ENCODE peak calls at places on chromosomes 5 and 9, in nine cellular contexts. U is activated B cell treated with CpG ODN at 0.5 μM for 24 hours; M is NCI-H1105 treated with DMSO at 0.1 percent for 48 hours; X is fibroblast of mammary gland; E is myocyte; F is Peyer's patch; O is activated T-helper 1 cell treated with anti-CD3 and anti-CD28 coated beads, Interleukin-2, amount 50 U/mL, for 16 hours; S is stimulated activated CD4-positive, alpha-beta T cell treated with anti-CD3 and anti-CD28 coated beads, Interleukin-15, amount 100 ng/mL, for 1 hour; A is HuH-7. Q is an unnamed sample.
A peak's percentile ranks its signal among the peaks of the same experiment; 100 is the strongest.

GRCh38 chr9:124000784-124001444 is 10.7 kb upstream of the LHX2 start:
- DNase-seq in U (no peak), M (no peak), X (no peak), E (no peak), F (no peak), O (no peak), S (no peak), A (no peak), Q (no peak)

GRCh38 chr9:131981116-131981847 is 98.4 kb downstream of the MED27 start:
- DNase-seq in U (no peak), M (no peak), X (peak; percentile 21), E (no peak), F (no peak), O (no peak), S (no peak), A (no peak), Q (no peak)

GRCh38 chr5:144429405-144429804 is 258.7 kb downstream of the KCTD16 start:
- DNase-seq in U (no peak), M (no peak), X (no peak), E (no peak), F (no peak), O (no peak), S (no peak), A (no peak), Q (no peak)

GRCh38 chr9:88697764-88698436 is 162.9 kb downstream of the NXNL2 start:
- DNase-seq in U (no peak), M (no peak), X (no peak), E (no peak), F (no peak), O (no peak), S (no peak), A (no peak), Q (no peak)

GRCh38 chr9:93633492-93634221 is 57.3 kb downstream of the PHF2 start:
- DNase-seq in U (no peak), M (no peak), X (no peak), E (no peak), F (peak; percentile 43), O (no peak), S (no peak), A (no peak), Q (no peak)

GRCh38 chr9:119453980-119454379 is 84.7 kb upstream of the BRINP1 start:
- DNase-seq in U (no peak), M (no peak), X (peak; percentile 30), E (no peak), F (no peak), O (no peak), S (no peak), A (no peak), Q (no peak)

GRCh38 chr5:115962565-115963402 is 509 bp downstream of the LVRN start:
- DNase-seq in U (peak; percentile 22), M (no peak), X (no peak), E (no peak), F (peak; percentile 46), O (no peak), S (no peak), A (peak; percentile 45), Q (no peak)

GRCh38 chr5:122099060-122099790 is 21.2 kb upstream of the LOX start:
- DNase-seq in U (no peak), M (no peak), X (peak; percentile 86), E (peak; percentile 38), F (no peak), O (no peak), S (no peak), A (no peak), Q (no peak)

GRCh38 chr9:101486693-101487442 is 46.8 kb upstream of the RNF20 start:
- DNase-seq in U (no peak), M (peak; percentile 75), X (peak; percentile 36), E (peak; percentile 71), F (peak; percentile 64), O (no peak), S (no peak), A (peak; percentile 51), Q (no peak)

GRCh38 chr5:179301796-179302195 is 43.5 kb downstream of the ADAMTS2 start:
- DNase-seq in U (no peak), M (no peak), X (peak; percentile 48), E (no peak), F (no peak), O (no peak), S (no peak), A (no peak), Q (no peak)

GRCh38 chr9:99051851-99052250 is 53.1 kb upstream of the TGFBR1 start:
- DNase-seq in U (no peak), M (no peak), X (no peak), E (no peak), F (no peak), O (no peak), S (no peak), A (no peak), Q (no peak)

GRCh38 chr5:362978-363765 is 41.7 kb downstream of the AHRR start:
- DNase-seq in U (no peak), M (no peak), X (no peak), E (no peak), F (no peak), O (no peak), S (no peak), A (no peak), Q (no peak)

GRCh38 chr5:135491552-135492318 is 39.6 kb upstream of the TIFAB start:
- DNase-seq in U (no peak), M (peak; percentile 83), X (no peak), E (no peak), F (no peak), O (no peak), S (no peak), A (peak; percentile 52), Q (peak; percentile 87)

GRCh38 chr9:33817327-33818166 is 587 bp downstream of the UBE2R2 start:
- DNase-seq in U (peak; percentile 68), M (peak; percentile 44), X (peak; percentile 70), E (peak; percentile 72), F (peak; percentile 67), O (peak; percentile 16), S (peak; percentile 17), A (peak; percentile 56), Q (peak; percentile 57)

GRCh38 chr9:35044071-35044470 is 28.4 kb downstream of the VCP start:
- DNase-seq in U (no peak), M (no peak), X (no peak), E (no peak), F (no peak), O (no peak), S (no peak), A (no peak), Q (no peak)

GRCh38 chr9:107782789-107783188 is 293.2 kb upstream of the KLF4 start:
- DNase-seq in U (no peak), M (no peak), X (no peak), E (no peak), F (no peak), O (no peak), S (no peak), A (no peak), Q (no peak)

GRCh38 chr5:147391781-147392180 is 118.1 kb downstream of the DPYSL3 start:
- DNase-seq in U (no peak), M (no peak), X (peak; percentile 96), E (peak; percentile 79), F (peak; percentile 53), O (no peak), S (no peak), A (peak; percentile 38), Q (no peak)

GRCh38 chr5:1007681-1008450 is 736 bp upstream of the NKD2 start:
- DNase-seq in U (no peak), M (no peak), X (no peak), E (no peak), F (peak; percentile 43), O (no peak), S (no peak), A (no peak), Q (no peak)

GRCh38 chr5:165108809-165109208 is 1603.4 kb downstream of the MAT2B start:
- DNase-seq in U (no peak), M (no peak), X (no peak), E (no peak), F (no peak), O (no peak), S (no peak), A (no peak), Q (no peak)

GRCh38 chr5:124894541-124894940 is 148.1 kb upstream of the ZNF608 start:
- DNase-seq in U (no peak), M (no peak), X (no peak), E (no peak), F (no peak), O (no peak), S (no peak), A (no peak), Q (no peak)

GRCh38 chr9:122005597-122005996 is 87.5 kb downstream of the TTLL11 start:
- DNase-seq in U (no peak), M (no peak), X (no peak), E (no peak), F (no peak), O (no peak), S (no peak), A (peak; percentile 46), Q (no peak)

GRCh38 chr5:134127376-134127861 is 12.9 kb downstream of the TCF7 start:
- DNase-seq in U (no peak), M (no peak), X (peak; percentile 63), E (no peak), F (no peak), O (no peak), S (no peak), A (no peak), Q (no peak)

GRCh38 chr9:92947268-92948031 is at the start of gene FGD3:
- DNase-seq in U (no peak), M (peak; percentile 80), X (no peak), E (peak; percentile 44), F (no peak), O (no peak), S (no peak), A (peak; percentile 55), Q (peak; percentile 53)

GRCh38 chr5:32174011-32174866 is at the start of gene GOLPH3:
- DNase-seq in U (peak; percentile 86), M (peak; percentile 86), X (peak; percentile 81), E (peak; percentile 93), F (peak; percentile 97), O (peak; percentile 85), S (peak; percentile 76), A (peak; percentile 82), Q (peak; percentile 82)

GRCh38 chr5:4941957-4942830 is 197.9 kb upstream of the ADAMTS16 start:
- DNase-seq in U (no peak), M (peak; percentile 13), X (no peak), E (no peak), F (no peak), O (no peak), S (no peak), A (peak; percentile 37), Q (no peak)

GRCh38 chr9:127979333-127980055 is 1.3 kb downstream of the EEIG1 start:
- DNase-seq in U (peak; percentile 52), M (peak; percentile 65), X (peak; percentile 45), E (peak; percentile 35), F (peak; percentile 87), O (no peak), S (no peak), A (peak; percentile 47), Q (peak; percentile 53)

GRCh38 chr9:121878208-121878835 is 214.8 kb downstream of the TTLL11 start:
- DNase-seq in U (no peak), M (no peak), X (no peak), E (no peak), F (no peak), O (no peak), S (no peak), A (no peak), Q (no peak)

GRCh38 chr9:130041648-130042405 is 1.2 kb downstream of the FNBP1 start:
- DNase-seq in U (no peak), M (peak; percentile 16), X (no peak), E (peak; percentile 36), F (no peak), O (no peak), S (no peak), A (peak; percentile 44), Q (no peak)

Q was measured in NCI-H2029.